ENCODE peak calls at places on chromosomes 6 and 20, in five cellular contexts. B is stomach; A is stimulated activated CD4-positive, alpha-beta T cell treated with anti-CD3 and anti-CD28 coated beads, Interleukin-1b, Interleukin-23, amount 100 ng/mL, for 24 hours; L is NCI-H2081 treated with DMSO at 0.1 percent for 48 hours; F is SW 1271. Z is an unnamed sample.
A peak's percentile ranks its signal among the peaks of the same experiment; 100 is the strongest.

GRCh38 chr6:39979461-39980328 is 45.4 kb upstream of the MOCS1 start:
- DNase-seq in B (no peak), L (no peak), A (no peak), F (no peak), Z (no peak)

GRCh38 chr6:113876654-113877053 is 19.5 kb downstream of the MARCKS start:
- DNase-seq in B (no peak), L (no peak), F (no peak), A (no peak), Z (no peak)

GRCh38 chr6:55875420-55875819 is at the start of gene BMP5:
- DNase-seq in L (no peak), F (no peak), A (no peak), B (no peak), Z (no peak)

GRCh38 chr6:85726206-85726605 is 83.5 kb upstream of the SYNCRIP start:
- DNase-seq in A (no peak), L (no peak), F (peak; percentile 1), B (no peak), Z (no peak)

GRCh38 chr6:99612551-99613397 is 6.1 kb downstream of the PRDM13 start:
- DNase-seq in L (no peak), A (no peak), F (no peak), B (no peak), Z (no peak)

GRCh38 chr6:152057832-152058498 is 250.5 kb downstream of the ESR1 start:
- DNase-seq in B (no peak), L (no peak), A (no peak), F (no peak), Z (no peak)

GRCh38 chr6:2695464-2696095 is 55.1 kb downstream of the MYLK4 start:
- DNase-seq in A (no peak), F (no peak), B (no peak), L (no peak), Z (no peak)

GRCh38 chr6:84728602-84729001 is 35.8 kb downstream of the TBX18 start:
- DNase-seq in F (no peak), L (no peak), B (no peak), A (no peak), Z (no peak)

GRCh38 chr20:16129411-16129810 is 443.8 kb downstream of the KIF16B start:
- DNase-seq in F (no peak), A (no peak), L (peak; percentile 11), B (no peak), Z (no peak)

GRCh38 chr6:21109421-21110178 is 484.0 kb upstream of the SOX4 start:
- DNase-seq in L (no peak), F (no peak), B (no peak), A (no peak), Z (peak; percentile 35)

GRCh38 chr6:38434051-38434450 is 205.7 kb downstream of the BTBD9 start:
- DNase-seq in F (no peak), A (no peak), L (no peak), B (no peak), Z (no peak)

GRCh38 chr6:33324139-33324538 is 6.6 kb upstream of the ZBTB22 start:
- DNase-seq in B (no peak), A (no peak), F (no peak), L (no peak), Z (no peak)

GRCh38 chr20:37474386-37474785 is 46.7 kb upstream of the NNAT start:
- DNase-seq in F (no peak), L (no peak), B (no peak), A (no peak), Z (no peak)

Z was measured in T1000.